ENCODE peak calls at places on chromosomes 1 and 21, in seven cellular contexts. N is AG10803; Z is PC-3; Q is stimulated activated CD4-positive, alpha-beta T cell treated with anti-CD3 and anti-CD28 coated beads, Interleukin-2, amount 100 ng/mL, for 4 hours; R is gastrocnemius medialis; I is PC-9; G is AG04449. P is an unnamed sample.

GRCh38 chr1:24914226-24915069 is 15.6 kb downstream of the RUNX3 start:
- DNase-seq in N (peak), Z (peak), Q (no peak), R (no peak), I (no peak), G (no peak), P (peak)

GRCh38 chr1:234758851-234759250 is 148.9 kb upstream of the IRF2BP2 start:
- DNase-seq in N (no peak), Z (no peak), Q (no peak), R (no peak), I (no peak), G (no peak), P (no peak)

GRCh38 chr21:46180778-46181391 is 3.4 kb downstream of the SPATC1L start:
- DNase-seq in N (no peak), Z (no peak), Q (no peak), R (no peak), I (no peak), G (no peak), P (no peak)

GRCh38 chr1:202229376-202229775 is 35.8 kb downstream of the LGR6 start:
- DNase-seq in N (no peak), Z (no peak), Q (no peak), R (no peak), I (no peak), G (no peak), P (no peak)

GRCh38 chr1:220928320-220928719 is 49.1 kb downstream of the HLX start:
- DNase-seq in N (no peak), Z (no peak), Q (no peak), R (no peak), I (no peak), G (no peak), P (no peak)

GRCh38 chr1:232196042-232196441 is 433.9 kb downstream of the SIPA1L2 start:
- DNase-seq in N (no peak), Z (peak), Q (no peak), R (no peak), I (no peak), G (no peak), P (no peak)

GRCh38 chr1:69321311-69321710 is 246.4 kb upstream of the LRRC7 start:
- DNase-seq in N (no peak), Z (no peak), Q (no peak), R (no peak), I (no peak), G (no peak), P (no peak)

GRCh38 chr1:86419277-86419903 is 4.6 kb upstream of the CLCA2 start:
- DNase-seq in N (peak), Z (peak), Q (peak), R (no peak), I (peak), G (no peak), P (peak)

GRCh38 chr1:25484096-25484495 is 53.4 kb downstream of the MACO1 start:
- DNase-seq in N (no peak), Z (no peak), Q (no peak), R (peak), I (no peak), G (no peak), P (no peak)

GRCh38 chr1:85361106-85361505 is 84.7 kb upstream of the BCL10 start:
- DNase-seq in N (peak), Z (peak), Q (no peak), R (no peak), I (no peak), G (no peak), P (peak)

P was measured in HT1080.